ENCODE peak calls at places on chromosome 9, in five cellular contexts. One of them, this sample, is unnamed.

GRCh38 chr9:83505282-83505681 is 32.9 kb downstream of the FRMD3 start:
- DNase-seq in GM12878: no peak
- DNase-seq in K562: no peak
- DNase-seq in HepG2: peak
- DNase-seq in SK-N-SH: no peak
- DNase-seq in this sample: no peak

GRCh38 chr9:134403682-134404301 is 77.5 kb downstream of the RXRA start:
- DNase-seq in GM12878: no peak
- DNase-seq in K562: peak
- DNase-seq in HepG2: no peak
- DNase-seq in SK-N-SH: no peak
- DNase-seq in this sample: no peak

GRCh38 chr9:92807757-92808725 is 43.4 kb upstream of the BICD2 start:
- DNase-seq in GM12878: no peak
- DNase-seq in K562: no peak
- DNase-seq in HepG2: no peak
- DNase-seq in SK-N-SH: peak
- DNase-seq in this sample: no peak

GRCh38 chr9:126986506-126986951 is 71.9 kb downstream of the RALGPS1 start:
- DNase-seq in GM12878: no peak
- DNase-seq in K562: no peak
- DNase-seq in HepG2: peak
- DNase-seq in SK-N-SH: no peak
- DNase-seq in this sample: no peak

GRCh38 chr9:32581512-32582143 is 8.7 kb upstream of the NDUFB6 start:
- DNase-seq in GM12878: no peak
- DNase-seq in K562: peak
- DNase-seq in HepG2: peak
- DNase-seq in SK-N-SH: peak
- DNase-seq in this sample: peak

GRCh38 chr9:70954126-70954525 is 167.3 kb downstream of the TRPM3 start:
- DNase-seq in GM12878: no peak
- DNase-seq in K562: no peak
- DNase-seq in HepG2: no peak
- DNase-seq in SK-N-SH: no peak
- DNase-seq in this sample: no peak

GRCh38 chr9:92607773-92608172 is 62.2 kb downstream of the IPPK start:
- DNase-seq in GM12878: no peak
- DNase-seq in K562: no peak
- DNase-seq in HepG2: no peak
- DNase-seq in SK-N-SH: peak
- DNase-seq in this sample: no peak

GRCh38 chr9:35690447-35691324 is 961 bp upstream of the TPM2 start:
- DNase-seq in GM12878: no peak
- DNase-seq in K562: peak
- DNase-seq in HepG2: no peak
- DNase-seq in SK-N-SH: peak
- DNase-seq in this sample: peak

GRCh38 chr9:134218230-134218629 is 53.9 kb upstream of the RNU6ATAC start:
- DNase-seq in GM12878: no peak
- DNase-seq in K562: no peak
- DNase-seq in HepG2: no peak
- DNase-seq in SK-N-SH: peak
- DNase-seq in this sample: no peak

GRCh38 chr9:36191290-36191645 is 547 bp downstream of the CLTA start:
- DNase-seq in GM12878: no peak
- DNase-seq in K562: peak
- DNase-seq in HepG2: no peak
- DNase-seq in SK-N-SH: no peak
- DNase-seq in this sample: no peak

GRCh38 chr9:32886021-32886420 is 102.7 kb downstream of the TMEM215 start:
- DNase-seq in GM12878: no peak
- DNase-seq in K562: no peak
- DNase-seq in HepG2: no peak
- DNase-seq in SK-N-SH: no peak
- DNase-seq in this sample: no peak

GRCh38 chr9:129331772-129332512 is 153.9 kb upstream of the IER5L start:
- DNase-seq in GM12878: no peak
- DNase-seq in K562: no peak
- DNase-seq in HepG2: no peak
- DNase-seq in SK-N-SH: no peak
- DNase-seq in this sample: no peak
- TF ChIP-seq FOXM1 in GM12878: no peak
- TF ChIP-seq FOXM1 in K562: no peak
- TF ChIP-seq FOXM1 in HepG2: no peak
- TF ChIP-seq FOXM1 in SK-N-SH: no peak
- TF ChIP-seq FOXM1 in this sample: no peak

GRCh38 chr9:16515207-16515606 is 355.3 kb downstream of the BNC2 start:
- DNase-seq in GM12878: no peak
- DNase-seq in K562: no peak
- DNase-seq in HepG2: no peak
- DNase-seq in SK-N-SH: peak
- DNase-seq in this sample: no peak

GRCh38 chr9:16516887-16517286 is 353.6 kb downstream of the BNC2 start:
- DNase-seq in GM12878: no peak
- DNase-seq in K562: no peak
- DNase-seq in HepG2: no peak
- DNase-seq in SK-N-SH: no peak
- DNase-seq in this sample: no peak

GRCh38 chr9:16514131-16514530 is 356.3 kb downstream of the BNC2 start:
- DNase-seq in GM12878: no peak
- DNase-seq in K562: no peak
- DNase-seq in HepG2: no peak
- DNase-seq in SK-N-SH: no peak
- DNase-seq in this sample: no peak

GRCh38 chr9:16519001-16519400 is 351.5 kb downstream of the BNC2 start:
- DNase-seq in GM12878: no peak
- DNase-seq in K562: no peak
- DNase-seq in HepG2: no peak
- DNase-seq in SK-N-SH: no peak
- DNase-seq in this sample: no peak

DNA sequence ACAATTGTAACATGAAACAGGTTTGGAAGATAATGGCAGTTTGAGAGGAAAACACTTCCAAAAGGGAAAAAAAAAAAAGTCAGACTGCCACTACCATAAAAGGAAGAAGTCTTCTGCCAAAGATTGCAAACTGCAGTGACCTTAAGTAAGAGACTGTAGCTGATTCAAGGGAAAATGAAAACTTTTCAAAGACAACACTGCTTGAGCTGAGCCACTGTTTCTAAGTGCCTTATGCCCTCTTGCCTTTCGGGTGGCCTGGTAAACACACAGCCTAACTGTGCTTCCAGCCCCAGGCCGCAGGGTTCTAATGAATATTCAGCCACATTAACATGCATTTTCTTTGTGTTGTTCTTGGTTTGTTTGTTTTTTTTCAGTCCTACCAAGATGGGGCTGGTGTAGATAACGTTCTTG is 354.6 kb downstream of the BNC2 start:
- DNase-seq in GM12878: no peak
- DNase-seq in K562: no peak
- DNase-seq in HepG2: no peak
- DNase-seq in SK-N-SH: no peak
- DNase-seq in this sample: no peak
- TF ChIP-seq FOXM1 in GM12878: no peak
- TF ChIP-seq FOXM1 in K562: no peak
- TF ChIP-seq FOXM1 in HepG2: no peak
- TF ChIP-seq FOXM1 in SK-N-SH: peak
- TF ChIP-seq FOXM1 in this sample: no peak

GRCh38 chr9:138078846-138079245 is 201.3 kb downstream of the CACNA1B start:
- DNase-seq in GM12878: no peak
- DNase-seq in K562: no peak
- DNase-seq in HepG2: no peak
- DNase-seq in SK-N-SH: peak
- DNase-seq in this sample: no peak

GRCh38 chr9:138075961-138076649 is 198.5 kb downstream of the CACNA1B start:
- DNase-seq in GM12878: no peak
- DNase-seq in K562: no peak
- DNase-seq in HepG2: no peak
- DNase-seq in SK-N-SH: peak
- DNase-seq in this sample: no peak

GRCh38 chr9:138076650-138077009 is 199.0 kb downstream of the CACNA1B start:
- DNase-seq in GM12878: no peak
- DNase-seq in K562: no peak
- DNase-seq in HepG2: no peak
- DNase-seq in SK-N-SH: peak
- DNase-seq in this sample: no peak

GRCh38 chr9:138077126-138077525 is 199.5 kb downstream of the CACNA1B start:
- DNase-seq in GM12878: no peak
- DNase-seq in K562: no peak
- DNase-seq in HepG2: no peak
- DNase-seq in SK-N-SH: peak
- DNase-seq in this sample: no peak

DNA sequence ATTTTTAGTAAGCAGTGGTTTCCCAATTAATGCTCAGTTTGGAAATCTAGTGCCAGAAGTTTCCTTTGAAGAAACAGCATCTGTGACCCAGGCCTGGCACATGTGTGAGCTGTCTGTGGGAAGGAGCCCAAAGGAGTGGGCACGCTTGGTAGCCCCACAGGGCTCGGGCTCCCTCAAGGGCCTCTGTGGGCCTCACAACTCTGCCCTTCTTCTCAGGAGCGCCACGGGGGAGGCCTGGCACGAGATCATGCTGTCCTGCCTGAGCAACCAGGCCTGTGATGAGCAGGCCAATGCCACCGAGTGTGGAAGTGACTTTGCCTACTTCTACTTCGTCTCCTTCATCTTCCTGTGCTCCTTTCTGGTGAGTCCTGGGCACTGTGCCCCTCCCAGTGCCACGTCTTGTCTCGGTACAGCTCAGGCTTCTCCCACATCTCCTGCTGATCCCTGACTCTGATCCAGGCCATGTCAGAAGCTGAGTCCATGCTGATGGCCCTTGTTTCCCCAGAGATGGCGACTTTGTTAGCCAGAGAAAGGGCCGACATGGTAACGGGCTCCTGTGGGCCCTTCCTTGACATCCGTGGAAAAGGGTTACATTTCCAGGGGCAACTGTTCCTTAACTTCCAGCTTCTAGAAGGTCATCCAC is 200.4 kb downstream of the CACNA1B start:
- DNase-seq in GM12878: no peak
- DNase-seq in K562: no peak
- DNase-seq in HepG2: no peak
- DNase-seq in SK-N-SH: peak
- DNase-seq in this sample: no peak
- TF ChIP-seq FOXM1 in GM12878: no peak
- TF ChIP-seq FOXM1 in K562: no peak
- TF ChIP-seq FOXM1 in HepG2: no peak
- TF ChIP-seq FOXM1 in SK-N-SH: no peak
- TF ChIP-seq FOXM1 in this sample: no peak

GRCh38 chr9:24652181-24652580 is 106.5 kb upstream of the IZUMO3 start:
- DNase-seq in GM12878: no peak
- DNase-seq in K562: no peak
- DNase-seq in HepG2: no peak
- DNase-seq in SK-N-SH: no peak
- DNase-seq in this sample: no peak
- TF ChIP-seq FOXM1 in GM12878: no peak
- TF ChIP-seq FOXM1 in K562: no peak
- TF ChIP-seq FOXM1 in HepG2: no peak
- TF ChIP-seq FOXM1 in SK-N-SH: no peak
- TF ChIP-seq FOXM1 in this sample: no peak

This sample was measured in HEK293T.